ENCODE peak calls at places on chromosomes 1 and 21, in six cellular contexts. U is H1, V is WTC11, C is K562, P is endothelial cell of umbilical vein, Z is HepG2. F is an unnamed sample.

GRCh38 chr21:25161571-25161970 is 445.7 kb downstream of the MRPL39 start:
- DNase-seq in U (no peak), V (no peak), C (no peak), Z (no peak), P (no peak), F (no peak)

GRCh38 chr1:23593556-23594148 is 34.4 kb upstream of the ID3 start:
- DNase-seq in C (no peak), U (no peak), V (no peak), P (no peak), Z (peak), F (peak)

GRCh38 chr1:167566766-167567165 is 13.2 kb upstream of the CREG1 start:
- DNase-seq in U (no peak), V (no peak), P (no peak), C (no peak), Z (no peak), F (no peak)

GRCh38 chr1:209875510-209875909 is 47.7 kb downstream of the UTP25 start:
- DNase-seq in P (peak), Z (peak), V (peak), C (peak), U (no peak), F (peak)

GRCh38 chr1:248858096-248858890 is 592 bp downstream of the ZNF692 start:
- DNase-seq in P (peak), C (peak), Z (peak), V (peak), U (peak), F (peak)

GRCh38 chr1:210779259-210779658 is 354.7 kb downstream of the KCNH1 start:
- DNase-seq in U (no peak), C (no peak), Z (no peak), P (no peak), V (no peak), F (no peak)

GRCh38 chr1:201656670-201657032 is 117.7 kb downstream of the NAV1 start:
- DNase-seq in Z (no peak), U (no peak), V (no peak), C (no peak), P (no peak), F (no peak)

GRCh38 chr1:211642870-211643269 is 32.6 kb downstream of the NEK2 start:
- DNase-seq in P (no peak), V (no peak), C (no peak), U (peak), Z (no peak), F (no peak)

GRCh38 chr1:52424238-52424637 is 19.8 kb downstream of the PRPF38A start:
- DNase-seq in Z (no peak), V (no peak), C (peak), P (peak), U (no peak), F (no peak)

GRCh38 chr1:246709196-246709595 is 15.0 kb upstream of the SCCPDH start:
- DNase-seq in P (no peak), U (no peak), Z (no peak), C (no peak), V (no peak), F (no peak)

GRCh38 chr1:43893020-43893419 is 40.6 kb upstream of the ARTN start:
- DNase-seq in C (no peak), U (no peak), P (no peak), V (no peak), Z (no peak), F (no peak)

GRCh38 chr1:156908955-156909354 is 11.5 kb upstream of the LRRC71 start:
- DNase-seq in V (no peak), Z (no peak), U (no peak), P (no peak), C (no peak), F (no peak)

GRCh38 chr1:150321826-150322166 is 463 bp downstream of the PRPF3 start:
- DNase-seq in U (no peak), Z (no peak), P (no peak), C (no peak), V (no peak), F (no peak)

GRCh38 chr1:24369199-24369598 is 44.4 kb downstream of the STPG1 start:
- DNase-seq in V (no peak), P (no peak), Z (no peak), U (no peak), C (no peak), F (no peak)

GRCh38 chr1:80472145-80472544 is 1328.6 kb upstream of the ADGRL2 start:
- DNase-seq in C (no peak), U (no peak), Z (no peak), V (no peak), P (no peak), F (no peak)

GRCh38 chr1:234775477-234776246 is 165.7 kb upstream of the IRF2BP2 start:
- DNase-seq in Z (no peak), C (no peak), P (no peak), U (peak), V (no peak), F (no peak)

GRCh38 chr1:240424740-240425464 is 187.1 kb downstream of the GREM2 start:
- DNase-seq in C (no peak), P (no peak), U (no peak), V (no peak), Z (no peak), F (no peak)

GRCh38 chr1:39954261-39954869 is 580 bp upstream of the MFSD2A start:
- DNase-seq in Z (no peak), P (no peak), C (no peak), U (no peak), V (no peak), F (no peak)

GRCh38 chr21:23223882-23224281 is 2225.7 kb downstream of the NCAM2 start:
- DNase-seq in C (no peak), P (no peak), U (no peak), Z (no peak), V (peak), F (no peak)

GRCh38 chr1:151710187-151710586 is 6.4 kb downstream of the CELF3 start:
- DNase-seq in P (no peak), Z (no peak), V (peak), C (peak), U (peak), F (no peak)

GRCh38 chr1:78497196-78497595 is 6.4 kb downstream of the PTGFR start:
- DNase-seq in Z (no peak), U (no peak), C (no peak), P (peak), V (no peak), F (no peak)

GRCh38 chr1:178241057-178241456 is 147.2 kb downstream of the RASAL2 start:
- DNase-seq in V (no peak), U (no peak), P (peak), C (no peak), Z (no peak), F (no peak)

GRCh38 chr1:246661451-246661850 is 62.8 kb upstream of the SCCPDH start:
- DNase-seq in V (no peak), C (no peak), P (no peak), U (no peak), Z (no peak), F (no peak)

GRCh38 chr1:109503935-109504334 is 5.6 kb downstream of the AMIGO1 start:
- DNase-seq in V (no peak), U (no peak), C (no peak), P (no peak), Z (no peak), F (no peak)

GRCh38 chr1:55585402-55585792 is 370.2 kb upstream of the USP24 start:
- DNase-seq in U (no peak), V (no peak), C (no peak), P (no peak), Z (no peak), F (no peak)

GRCh38 chr1:19163261-19163660 is 46.8 kb downstream of the UBR4 start:
- DNase-seq in U (no peak), P (peak), C (no peak), Z (no peak), V (no peak), F (no peak)

GRCh38 chr1:31739281-31739853 is 24.8 kb downstream of the ADGRB2 start:
- DNase-seq in C (no peak), P (no peak), U (peak), Z (no peak), V (peak), F (no peak)

GRCh38 chr1:6496360-6496704 is 4.9 kb upstream of the PLEKHG5 start:
- DNase-seq in Z (no peak), P (no peak), U (no peak), V (no peak), C (no peak), F (no peak)

GRCh38 chr1:79469121-79469520 is 462.6 kb upstream of the ADGRL4 start:
- DNase-seq in V (no peak), Z (no peak), P (no peak), U (no peak), C (no peak), F (no peak)

GRCh38 chr21:41710823-41711160 is 56.1 kb downstream of the RIPK4 start:
- DNase-seq in Z (no peak), P (no peak), V (no peak), C (no peak), U (no peak), F (no peak)

GRCh38 chr1:51216631-51217030 is 19.4 kb upstream of the RNF11 start:
- DNase-seq in V (no peak), C (no peak), Z (no peak), U (no peak), P (no peak), F (no peak)

GRCh38 chr1:41381691-41382530 is 20.7 kb downstream of the FOXO6 start:
- DNase-seq in V (peak), Z (no peak), U (no peak), P (peak), C (no peak), F (peak)

GRCh38 chr1:162178432-162178831 is 108.9 kb downstream of the NOS1AP start:
- DNase-seq in V (no peak), Z (no peak), U (no peak), P (no peak), C (no peak), F (no peak)

GRCh38 chr1:25675729-25676476 is 59.3 kb downstream of the MAN1C1 start:
- DNase-seq in U (no peak), Z (no peak), C (no peak), V (no peak), P (no peak), F (no peak)

GRCh38 chr1:51220548-51220947 is 15.5 kb upstream of the RNF11 start:
- DNase-seq in Z (no peak), V (no peak), U (no peak), C (no peak), P (no peak), F (no peak)

GRCh38 chr1:226083303-226084101 is 21.0 kb downstream of the H3-3A start:
- DNase-seq in V (peak), P (peak), Z (peak), U (peak), C (peak), F (peak)

GRCh38 chr1:89757532-89757931 is 63.3 kb upstream of the LRRC8D start:
- DNase-seq in U (no peak), V (no peak), C (no peak), P (peak), Z (no peak), F (no peak)

GRCh38 chr1:9655836-9656235 is 4.3 kb downstream of the PIK3CD start:
- DNase-seq in V (no peak), U (no peak), C (no peak), Z (no peak), P (no peak), F (no peak)

GRCh38 chr21:42745511-42746239 is 92.3 kb downstream of the PDE9A start:
- DNase-seq in Z (no peak), U (no peak), V (no peak), C (no peak), P (no peak), F (no peak)

DNA sequence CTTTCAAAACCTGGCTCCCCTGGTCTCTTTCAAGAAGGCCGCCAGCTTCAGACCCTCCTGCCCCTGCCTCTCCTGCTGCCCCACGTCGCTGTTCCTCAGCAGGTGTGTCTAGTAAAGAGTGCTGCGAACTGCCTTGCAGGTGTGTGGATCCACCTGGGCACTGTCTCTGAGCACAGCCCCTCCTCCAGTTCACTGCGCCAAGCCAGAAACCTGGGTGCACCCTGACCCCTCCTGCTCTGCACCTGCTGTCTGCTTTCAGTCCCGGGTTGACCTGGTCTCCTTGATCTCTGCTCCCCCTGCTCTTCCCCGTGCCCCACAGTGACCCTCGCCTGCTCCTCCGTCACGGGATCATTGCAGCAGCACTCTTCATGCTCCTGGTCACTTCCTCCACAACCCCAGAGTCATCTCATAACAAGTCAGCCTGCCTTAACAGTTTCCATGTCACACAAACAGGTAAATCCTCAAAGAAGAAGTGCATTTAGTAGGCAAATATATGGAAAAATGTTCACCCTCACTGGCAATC is 6.5 kb downstream of the A3GALT2 start:
- DNase-seq in P (no peak), C (no peak), Z (no peak), V (no peak), U (no peak), F (no peak)
- TF ChIP-seq JUN in P (no peak), C (no peak), Z (no peak), V (no peak), U (no peak), F (no peak)

GRCh38 chr21:33368576-33368975 is 34.6 kb upstream of the IFNGR2 start:
- DNase-seq in V (no peak), Z (no peak), C (no peak), P (no peak), U (no peak), F (no peak)

GRCh38 chr21:33368124-33368523 is 35.1 kb upstream of the IFNGR2 start:
- DNase-seq in Z (no peak), C (peak), P (no peak), V (no peak), U (peak), F (no peak)

GRCh38 chr21:33364830-33365229 is 38.4 kb upstream of the IFNGR2 start:
- DNase-seq in C (no peak), U (no peak), V (no peak), Z (no peak), P (no peak), F (no peak)

GRCh38 chr21:33369586-33369985 is 33.6 kb upstream of the IFNGR2 start:
- DNase-seq in V (no peak), U (no peak), P (no peak), C (no peak), Z (no peak), F (no peak)

DNA sequence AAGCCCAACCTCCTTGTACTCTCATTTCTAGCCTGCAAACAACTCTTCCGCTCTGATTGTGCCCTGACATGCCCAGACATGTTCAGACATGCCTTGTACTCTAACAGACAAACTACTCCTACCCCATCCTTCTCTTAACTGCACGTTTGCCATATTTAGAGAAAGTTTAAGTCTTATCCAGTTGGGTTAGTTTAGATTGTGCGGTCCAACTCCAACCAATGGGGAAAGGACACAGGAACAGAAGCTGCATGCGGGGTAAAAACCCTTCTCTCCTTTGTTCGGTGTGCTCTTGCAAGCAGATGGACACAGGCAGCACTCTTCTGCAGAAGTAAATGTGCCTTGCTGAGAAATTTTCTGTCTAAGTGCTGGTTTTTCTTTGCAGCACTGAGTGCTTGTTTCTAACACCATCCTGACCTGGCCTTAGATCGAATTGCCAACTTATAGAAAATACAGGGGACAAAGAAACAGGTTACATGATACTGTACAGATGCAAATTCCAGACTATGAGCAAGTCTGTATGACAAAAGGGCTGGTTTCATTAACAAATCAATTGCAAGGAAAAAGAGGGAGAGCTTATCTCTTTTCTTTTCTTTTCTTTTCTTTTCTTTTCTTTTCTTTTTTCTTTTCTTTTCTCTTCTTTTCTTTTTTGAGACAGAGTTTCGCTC is 35.8 kb upstream of the IFNGR2 start:
- DNase-seq in Z (no peak), C (no peak), P (no peak), U (no peak), V (no peak), F (no peak)
- TF ChIP-seq JUN in Z (no peak), C (peak), P (no peak), U (no peak), V (no peak), F (no peak)

GRCh38 chr21:44653123-44653522 is 1.3 kb downstream of the KRTAP12-4 start:
- DNase-seq in C (peak), U (no peak), Z (no peak), P (no peak), V (peak), F (no peak)

GRCh38 chr21:44654576-44654950 is at the start of gene KRTAP12-4:
- DNase-seq in Z (no peak), V (no peak), U (no peak), P (no peak), C (no peak), F (no peak)

GRCh38 chr21:44656868-44657267 is 864 bp upstream of the KRTAP12-3 start:
- DNase-seq in Z (no peak), U (no peak), V (no peak), C (no peak), P (no peak), F (no peak)

GRCh38 chr21:44650973-44651675 is 3.3 kb downstream of the KRTAP12-4 start:
- DNase-seq in C (no peak), U (no peak), V (no peak), Z (no peak), P (no peak), F (no peak)

DNA sequence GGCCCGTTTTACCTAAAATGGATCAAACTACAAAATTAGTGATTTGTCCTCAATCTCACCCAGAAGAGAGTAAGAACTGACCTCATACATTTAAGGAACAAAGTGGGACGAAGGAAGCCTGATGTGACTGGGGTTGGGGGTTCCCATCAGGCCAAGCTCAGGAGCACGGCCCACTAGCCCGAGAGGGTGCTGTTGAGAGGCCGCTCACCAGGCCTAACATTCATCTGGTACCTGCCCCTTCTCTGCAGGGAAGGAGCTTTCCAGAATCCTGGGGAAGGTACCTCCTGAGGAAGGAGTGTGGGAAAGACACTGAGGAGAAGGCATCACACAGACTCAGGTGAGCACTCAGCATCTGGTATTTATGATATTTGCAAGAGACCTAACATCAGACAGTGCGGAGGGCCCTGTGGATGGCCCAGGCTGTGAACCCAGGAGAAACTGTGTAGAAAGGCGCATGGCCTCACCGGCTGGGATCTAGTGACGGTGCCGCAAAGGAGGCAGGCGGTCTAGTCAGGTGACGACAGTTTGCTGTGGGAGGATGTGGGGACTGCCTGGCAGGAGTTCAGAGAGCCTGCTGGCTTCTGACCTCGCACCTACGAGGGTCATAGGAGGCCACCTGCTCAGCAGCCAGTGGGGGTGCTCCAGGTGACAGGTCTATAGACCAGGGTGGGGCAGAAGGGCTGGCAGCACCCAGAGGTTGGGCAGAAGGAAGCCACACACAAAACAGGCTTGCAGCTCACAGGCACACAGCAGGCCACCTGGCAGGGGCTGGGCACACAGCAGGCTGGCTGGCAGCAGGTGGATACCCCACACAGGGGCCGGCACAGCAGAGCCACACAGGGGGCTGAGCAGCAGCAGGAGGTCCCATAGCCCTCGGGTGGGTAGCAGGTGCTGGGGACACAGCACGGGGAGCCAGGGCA is 543 bp downstream of the KRTAP12-4 start:
- DNase-seq in Z (no peak), P (no peak), U (no peak), V (no peak), C (no peak), F (no peak)
- TF ChIP-seq JUN in Z (no peak), P (no peak), U (no peak), V (no peak), C (no peak), F (no peak)

GRCh38 chr1:113429461-113430153 is 39.3 kb downstream of the MAGI3 start:
- DNase-seq in P (no peak), Z (no peak), U (no peak), C (no peak), V (no peak), F (peak)
- TF ChIP-seq JUN in P (no peak), Z (no peak), U (no peak), C (no peak), V (no peak), F (no peak)

GRCh38 chr1:21605012-21605715 is 64.0 kb downstream of the RAP1GAP start:
- DNase-seq in Z (no peak), C (no peak), U (no peak), P (no peak), V (no peak), F (no peak)

GRCh38 chr1:21610027-21610426 is 59.1 kb downstream of the RAP1GAP start:
- DNase-seq in V (no peak), U (no peak), C (no peak), P (no peak), Z (no peak), F (no peak)

GRCh38 chr1:21608813-21609212 is 60.3 kb downstream of the RAP1GAP start:
- DNase-seq in U (no peak), C (peak), Z (no peak), P (no peak), V (no peak), F (no peak)

GRCh38 chr1:21605964-21606705 is 63.0 kb downstream of the RAP1GAP start:
- DNase-seq in C (no peak), U (no peak), Z (no peak), P (no peak), V (no peak), F (no peak)

GRCh38 chr1:21607549-21608529 is 61.3 kb downstream of the RAP1GAP start:
- DNase-seq in Z (peak), C (peak), P (peak), U (peak), V (peak), F (peak)
- TF ChIP-seq JUN in Z (no peak), C (no peak), P (no peak), U (no peak), V (no peak), F (no peak)

GRCh38 chr1:28449904-28450303 is 55.9 kb upstream of the RCC1 start:
- DNase-seq in V (no peak), P (peak), U (no peak), C (peak), Z (no peak), F (no peak)
- TF ChIP-seq JUN in V (no peak), P (no peak), U (no peak), C (no peak), Z (no peak), F (no peak)

F was measured in A549.